ENCODE peak calls at places on chromosomes 11 and 22, in six cellular contexts. D is MM.1S, C is OCI-LY7, I is breast epithelium, H is endodermal cell, O is A549. N is an unnamed sample. For H3K4me1, the result is how much of the 10 kb centered on the place peaks cover.

GRCh38 chr22:31143038-31143437 is 2.7 kb upstream of the PLA2G3 start:
- DNase-seq in I (peak), D (no peak), O (no peak), C (no peak), H (no peak), N (no peak)

GRCh38 chr11:99461913-99462312 is 441.2 kb downstream of the CNTN5 start:
- DNase-seq in D (no peak), C (no peak), I (no peak), O (no peak), H (no peak), N (no peak)

GRCh38 chr11:69249086-69249640 is 44.8 kb upstream of the MYEOV start:
- DNase-seq in D (no peak), O (no peak), I (no peak), H (peak), C (no peak), N (no peak)

GRCh38 chr22:21755855-21756284 is 20.3 kb upstream of the YPEL1 start:
- DNase-seq in C (no peak), H (no peak), O (no peak), D (no peak), I (no peak), N (no peak)

GRCh38 chr11:108967571-108967970 is 302.7 kb downstream of the DDX10 start:
- DNase-seq in I (no peak), D (no peak), C (no peak), O (no peak), H (no peak), N (no peak)

GRCh38 chr11:75280770-75281468 is 40.3 kb downstream of the TPBGL start:
- DNase-seq in O (no peak), D (no peak), I (no peak), H (peak), C (no peak), N (no peak)

GRCh38 chr11:44628730-44629361 is 63.4 kb downstream of the CD82 start:
- DNase-seq in D (no peak), H (peak), I (no peak), C (no peak), O (no peak), N (peak)

GRCh38 chr11:57303990-57304579 is 20.7 kb downstream of the TNKS1BP1 start:
- DNase-seq in C (no peak), H (no peak), O (no peak), D (no peak), I (no peak), N (no peak)

GRCh38 chr22:47561115-47561675 is 798.7 kb downstream of the TBC1D22A start:
- DNase-seq in D (no peak), C (no peak), O (no peak), H (no peak), I (no peak), N (no peak)

GRCh38 chr11:12101318-12101717 is 9.1 kb upstream of the MICAL2 start:
- DNase-seq in C (no peak), D (no peak), I (no peak), H (no peak), O (no peak), N (no peak)

GRCh38 chr11:69333906-69334305 is 40.0 kb downstream of the MYEOV start:
- DNase-seq in C (no peak), O (no peak), D (no peak), I (peak), H (peak), N (no peak)

GRCh38 chr22:29040385-29041275 is 21.0 kb downstream of the C22orf31 start:
- DNase-seq in I (peak), C (peak), H (peak), D (peak), O (no peak), N (peak)

GRCh38 chr22:37267128-37267587 is 15.2 kb upstream of the CYTH4 start:
- DNase-seq in C (peak), H (peak), O (peak), I (no peak), D (peak), N (no peak)

GRCh38 chr11:9399466-9399865 is 15.0 kb downstream of the IPO7 start:
- DNase-seq in I (no peak), D (no peak), C (no peak), H (no peak), O (no peak), N (no peak)

GRCh38 chr11:9396752-9397151 is 12.3 kb downstream of the IPO7 start:
- DNase-seq in O (no peak), C (no peak), H (no peak), I (no peak), D (no peak), N (no peak)

GRCh38 chr11:9397746-9398680 is 13.6 kb downstream of the IPO7 start:
- DNase-seq in O (no peak), H (no peak), I (no peak), D (no peak), C (no peak), N (no peak)

DNA sequence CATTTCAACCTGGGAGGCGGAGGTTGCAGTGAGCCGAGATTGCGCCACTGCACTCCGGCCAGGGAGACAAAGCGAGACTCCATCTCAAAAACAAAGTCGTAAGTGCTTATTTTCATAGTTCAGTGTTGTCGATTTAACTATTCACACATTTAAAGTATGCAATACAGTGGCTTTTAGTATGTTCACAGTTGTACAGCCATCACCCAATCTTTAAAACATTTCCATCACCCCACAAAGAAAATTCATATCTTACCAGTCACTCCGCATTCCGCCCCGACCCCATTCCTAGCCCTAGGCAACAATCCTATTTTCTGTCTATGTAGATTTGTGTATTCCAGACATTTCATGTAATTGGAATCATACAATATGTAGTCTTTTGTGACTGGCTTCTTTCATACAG is 11.9 kb downstream of the IPO7 start:
- DNase-seq in O (no peak), C (no peak), D (no peak), I (no peak), H (no peak), N (no peak)
- H3K4me1 ChIP-seq in O (under half), C (under half), D (under half), I (under half), H (under half), N (under half)

DNA sequence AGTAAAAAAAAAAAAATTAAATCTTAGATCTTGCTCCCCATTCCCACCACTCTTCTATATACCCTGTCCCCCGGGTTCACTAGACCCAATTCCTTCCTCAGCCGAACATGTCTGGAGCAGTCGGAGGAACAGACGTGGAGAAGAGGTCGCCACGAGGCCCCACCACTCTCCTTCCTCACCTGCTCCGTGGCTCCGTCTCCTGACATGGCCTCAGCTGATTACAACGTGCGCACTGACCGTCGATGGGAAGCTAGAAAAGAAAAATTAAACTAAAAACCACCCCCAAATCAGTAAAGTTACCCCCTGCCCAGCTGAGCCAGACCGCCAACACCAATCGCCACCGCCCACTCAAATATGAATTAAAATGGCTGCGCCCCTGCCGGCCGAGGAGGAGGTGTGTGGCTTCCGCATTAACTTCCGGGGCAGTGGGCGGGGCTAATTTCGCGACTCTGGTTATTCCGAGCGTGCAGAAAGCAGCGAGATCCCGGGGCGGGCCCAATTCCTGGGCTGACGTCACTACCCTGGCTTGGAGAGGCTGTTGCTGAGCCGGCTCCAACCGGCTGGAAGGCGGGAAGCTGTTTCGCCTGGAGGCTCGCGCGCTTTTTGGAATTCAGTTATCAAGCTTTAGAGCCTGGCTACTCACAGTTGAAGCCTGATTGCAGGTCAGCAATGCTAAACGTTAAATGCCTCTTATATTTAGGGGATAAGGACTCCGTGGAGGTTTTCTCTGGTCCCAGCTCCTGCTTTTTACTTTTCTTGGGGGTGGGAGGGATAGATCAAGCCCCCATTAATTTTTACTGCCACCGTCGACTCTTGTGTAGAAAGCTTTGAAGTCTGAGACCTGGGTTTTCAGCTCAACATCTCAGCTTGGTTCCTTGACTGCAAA is at the start of gene CSTF3:
- DNase-seq in H (peak), I (peak), C (peak), O (peak), D (peak), N (peak)
- H3K4me3 ChIP-seq in H (peak), I (peak), C (peak), O (peak), D (peak), N (peak)

DNA sequence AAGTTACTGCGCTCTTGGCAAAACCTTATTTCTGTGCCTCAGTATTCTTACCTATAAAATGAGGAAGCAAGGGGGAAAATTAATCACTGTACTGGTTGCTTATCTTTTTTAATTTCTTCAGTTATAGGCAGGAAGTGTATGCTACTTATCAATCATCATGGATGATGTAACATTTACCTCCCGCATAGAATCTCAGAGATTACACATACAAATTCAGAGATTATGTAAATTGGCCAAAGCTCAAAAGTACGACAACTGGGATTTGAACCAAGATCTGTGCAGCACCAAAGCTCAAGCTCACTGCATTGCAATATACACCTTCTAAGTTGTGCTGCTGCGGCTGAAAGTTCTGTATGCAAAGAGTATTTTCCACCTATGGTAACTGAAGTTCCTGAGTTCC is 83.0 kb downstream of the PDHX start:
- DNase-seq in H (no peak), D (no peak), I (no peak), O (no peak), C (no peak), N (no peak)
- H3K4me1 ChIP-seq in H (under half), D (under half), I (under half), O (under half), C (under half), N (under half)

GRCh38 chr11:76799061-76799804 is 16.1 kb downstream of the TSKU start:
- DNase-seq in D (peak), I (peak), H (peak), O (peak), C (peak), N (peak)

GRCh38 chr11:76798202-76798581 is 15.0 kb downstream of the TSKU start:
- DNase-seq in O (no peak), I (no peak), D (no peak), C (no peak), H (no peak), N (no peak)

GRCh38 chr11:76800466-76801200 is 17.5 kb downstream of the TSKU start:
- DNase-seq in C (no peak), I (no peak), D (no peak), H (peak), O (no peak), N (peak)

GRCh38 chr11:76797341-76798201 is 14.4 kb downstream of the TSKU start:
- DNase-seq in O (no peak), D (no peak), C (no peak), H (no peak), I (no peak), N (no peak)

GRCh38 chr11:76798656-76799055 is 15.5 kb downstream of the TSKU start:
- DNase-seq in D (no peak), H (no peak), C (no peak), I (no peak), O (no peak), N (no peak)
- H3K4me3 ChIP-seq in D (peak), H (no peak), C (no peak), I (peak), O (peak), N (peak)

GRCh38 chr11:87422566-87422965 is 384.8 kb downstream of the TMEM135 start:
- DNase-seq in C (no peak), H (peak), D (no peak), O (no peak), I (no peak), N (no peak)
- H3K4me1 ChIP-seq in C (under half), H (under half), D (under half), O (under half), I (under half), N (under half)

DNA sequence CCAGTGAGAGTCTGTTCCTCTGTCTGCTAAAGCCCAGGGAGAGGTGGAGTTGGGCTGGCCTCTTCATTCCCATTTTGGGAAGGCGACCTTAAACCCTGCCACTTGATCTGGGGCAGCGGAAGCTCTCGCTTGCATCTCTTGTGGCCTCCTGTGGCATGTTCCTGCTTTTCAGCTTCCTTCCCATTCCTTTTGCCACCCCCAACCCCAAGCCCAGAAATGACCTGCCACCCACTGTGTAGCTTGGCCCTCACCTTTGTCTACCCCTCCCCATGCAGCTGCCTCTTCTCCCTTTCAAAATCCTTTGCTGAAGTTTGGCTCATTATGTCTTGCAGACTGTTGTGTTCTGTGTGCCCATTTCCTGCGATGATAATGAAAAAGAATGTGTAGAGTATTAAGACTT is 110.2 kb downstream of the DBX1 start:
- DNase-seq in O (no peak), I (no peak), D (no peak), H (peak), C (no peak), N (no peak)
- H3K4me3 ChIP-seq in O (no peak), I (no peak), D (no peak), H (no peak), C (no peak), N (no peak)

GRCh38 chr11:20611445-20611844 is 12.0 kb downstream of the SLC6A5 start:
- DNase-seq in O (no peak), I (no peak), D (no peak), H (no peak), C (no peak), N (no peak)
- H3K4me1 ChIP-seq in O (under half), I (under half), D (under half), H (under half), C (under half), N (under half)

N was measured in right atrium auricular region.